ENCODE peak calls at places on chromosomes 12 and 14, in four cellular contexts. One of them, this sample, is unnamed.

GRCh38 chr14:30210630-30211029 is 283.0 kb upstream of the PRKD1 start:
- DNase-seq in HL-60: no peak
- DNase-seq in HFFc6: peak; percentile 20
- DNase-seq in foreskin keratinocyte: no peak
- DNase-seq in this sample: no peak

GRCh38 chr14:99698236-99698635 is 14.1 kb downstream of the CYP46A1 start:
- DNase-seq in HL-60: no peak
- DNase-seq in HFFc6: no peak
- DNase-seq in foreskin keratinocyte: no peak
- DNase-seq in this sample: no peak

GRCh38 chr12:124236651-124237050 is 58.2 kb upstream of the RFLNA start:
- DNase-seq in HL-60: no peak
- DNase-seq in HFFc6: peak; percentile 77
- DNase-seq in foreskin keratinocyte: peak; percentile 62
- DNase-seq in this sample: no peak

GRCh38 chr14:104264495-104265265 is 126.3 kb downstream of the KIF26A start:
- DNase-seq in HL-60: no peak
- DNase-seq in HFFc6: no peak
- DNase-seq in foreskin keratinocyte: no peak
- DNase-seq in this sample: no peak

GRCh38 chr12:123319273-123319672 is 45.4 kb downstream of the SBNO1 start:
- DNase-seq in HL-60: no peak
- DNase-seq in HFFc6: no peak
- DNase-seq in foreskin keratinocyte: no peak
- DNase-seq in this sample: no peak

GRCh38 chr12:561908-562593 is 101.2 kb downstream of the NINJ2 start:
- DNase-seq in HL-60: peak; percentile 83
- DNase-seq in HFFc6: no peak
- DNase-seq in foreskin keratinocyte: no peak
- DNase-seq in this sample: peak; percentile 86

GRCh38 chr12:63822352-63822751 is 22.1 kb upstream of the SRGAP1 start:
- DNase-seq in HL-60: no peak
- DNase-seq in HFFc6: peak; percentile 31
- DNase-seq in foreskin keratinocyte: peak; percentile 68
- DNase-seq in this sample: no peak

GRCh38 chr12:48296586-48297396 is 53.9 kb downstream of the ZNF641 start:
- DNase-seq in HL-60: no peak
- DNase-seq in HFFc6: peak; percentile 66
- DNase-seq in foreskin keratinocyte: peak; percentile 68
- DNase-seq in this sample: no peak

GRCh38 chr12:119006749-119007148 is 25.4 kb downstream of the SRRM4 start:
- DNase-seq in HL-60: no peak
- DNase-seq in HFFc6: no peak
- DNase-seq in foreskin keratinocyte: no peak
- DNase-seq in this sample: no peak

GRCh38 chr14:85252011-85252410 is 277.9 kb upstream of the FLRT2 start:
- DNase-seq in HL-60: no peak
- DNase-seq in HFFc6: peak; percentile 67
- DNase-seq in foreskin keratinocyte: peak; percentile 74
- DNase-seq in this sample: no peak

GRCh38 chr14:60300019-60300418 is 51.0 kb downstream of the PPM1A start:
- DNase-seq in HL-60: no peak
- DNase-seq in HFFc6: no peak
- DNase-seq in foreskin keratinocyte: no peak
- DNase-seq in this sample: no peak

GRCh38 chr12:65935906-65936528 is 111.7 kb downstream of the HMGA2 start:
- DNase-seq in HL-60: no peak
- DNase-seq in HFFc6: peak; percentile 40
- DNase-seq in foreskin keratinocyte: no peak
- DNase-seq in this sample: no peak

GRCh38 chr14:53610947-53611346 is 345.7 kb downstream of the BMP4 start:
- DNase-seq in HL-60: no peak
- DNase-seq in HFFc6: no peak
- DNase-seq in foreskin keratinocyte: no peak
- DNase-seq in this sample: no peak

GRCh38 chr12:94289551-94290312 is 141.4 kb downstream of the PLXNC1 start:
- DNase-seq in HL-60: no peak
- DNase-seq in HFFc6: peak; percentile 81
- DNase-seq in foreskin keratinocyte: peak; percentile 14
- DNase-seq in this sample: no peak

GRCh38 chr12:94219622-94220302 is 71.4 kb downstream of the PLXNC1 start:
- DNase-seq in HL-60: no peak
- DNase-seq in HFFc6: no peak
- DNase-seq in foreskin keratinocyte: no peak
- DNase-seq in this sample: no peak

GRCh38 chr12:32471601-32472001 is 72.2 kb downstream of the FGD4 start:
- DNase-seq in HL-60: no peak
- DNase-seq in HFFc6: no peak
- DNase-seq in foreskin keratinocyte: no peak
- DNase-seq in this sample: no peak

GRCh38 chr12:53695148-53696138 is 19.6 kb upstream of the ATP5MC2 start:
- DNase-seq in HL-60: no peak
- DNase-seq in HFFc6: peak; percentile 47
- DNase-seq in foreskin keratinocyte: peak; percentile 38
- DNase-seq in this sample: no peak

GRCh38 chr12:52380271-52380694 is 5.2 kb downstream of the KRT84 start:
- DNase-seq in HL-60: no peak
- DNase-seq in HFFc6: peak; percentile 26
- DNase-seq in foreskin keratinocyte: no peak
- DNase-seq in this sample: no peak

DNA sequence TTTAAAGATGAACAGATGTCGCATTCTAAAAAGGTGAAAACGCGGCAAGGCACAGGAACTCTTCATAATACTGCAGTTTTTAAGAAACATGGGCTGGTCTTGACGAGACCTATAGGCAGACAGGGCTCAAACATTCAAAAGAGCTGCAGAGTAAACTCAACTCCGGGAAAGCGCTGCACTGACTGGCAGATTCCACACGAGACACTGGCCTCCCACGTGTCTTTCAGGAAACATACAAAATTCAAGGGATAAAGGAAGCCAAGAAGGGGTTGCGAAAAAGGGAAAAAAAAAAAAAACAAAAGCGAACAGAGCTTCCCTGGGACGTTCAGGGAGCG is 614 bp upstream of the ARF6 start:
- DNase-seq in HL-60: peak; percentile 79
- DNase-seq in HFFc6: peak; percentile 82
- DNase-seq in foreskin keratinocyte: peak; percentile 68
- DNase-seq in this sample: peak; percentile 61
- TF ChIP-seq CTCF in HL-60: no peak
- TF ChIP-seq CTCF in HFFc6: no peak
- TF ChIP-seq CTCF in foreskin keratinocyte: no peak
- TF ChIP-seq CTCF in this sample: no peak

DNA sequence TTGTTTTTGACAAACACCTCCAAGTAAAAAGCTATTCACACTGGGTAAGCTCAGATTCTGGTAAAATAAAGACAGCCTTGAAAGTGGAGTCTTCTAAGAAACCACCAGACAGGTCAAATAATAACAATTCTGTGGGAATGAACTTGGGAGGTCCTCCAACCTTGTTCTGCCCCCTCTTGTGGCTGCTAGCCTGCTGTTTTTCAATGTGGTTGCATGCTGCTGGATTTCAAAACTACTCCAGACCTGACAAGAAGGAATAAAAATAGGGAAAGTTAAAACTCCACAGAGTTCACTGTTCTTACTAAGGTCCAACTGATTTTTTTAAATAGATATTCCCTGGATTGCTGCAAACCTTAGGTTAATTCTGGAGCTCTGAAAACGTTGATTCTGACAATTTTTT is 32.2 kb upstream of the RIN3 start:
- DNase-seq in HL-60: no peak
- DNase-seq in HFFc6: no peak
- DNase-seq in foreskin keratinocyte: no peak
- DNase-seq in this sample: no peak
- TF ChIP-seq CTCF in HL-60: no peak
- TF ChIP-seq CTCF in HFFc6: peak; percentile 62
- TF ChIP-seq CTCF in foreskin keratinocyte: peak; percentile 34
- TF ChIP-seq CTCF in this sample: no peak

GRCh38 chr12:130014485-130014807 is 110.6 kb upstream of the TMEM132D start:
- DNase-seq in HL-60: no peak
- DNase-seq in HFFc6: no peak
- DNase-seq in foreskin keratinocyte: no peak
- DNase-seq in this sample: no peak
- TF ChIP-seq CTCF in HL-60: no peak
- TF ChIP-seq CTCF in HFFc6: no peak
- TF ChIP-seq CTCF in foreskin keratinocyte: no peak
- TF ChIP-seq CTCF in this sample: no peak

GRCh38 chr12:47164730-47165439 is 85.1 kb upstream of the AMIGO2 start:
- DNase-seq in HL-60: no peak
- DNase-seq in HFFc6: peak; percentile 43
- DNase-seq in foreskin keratinocyte: no peak
- DNase-seq in this sample: no peak
- TF ChIP-seq CTCF in HL-60: no peak
- TF ChIP-seq CTCF in HFFc6: peak; percentile 53
- TF ChIP-seq CTCF in foreskin keratinocyte: peak; percentile 27
- TF ChIP-seq CTCF in this sample: no peak

GRCh38 chr12:115387392-115387791 is 703.4 kb upstream of the TBX3 start:
- DNase-seq in HL-60: no peak
- DNase-seq in HFFc6: no peak
- DNase-seq in foreskin keratinocyte: no peak
- DNase-seq in this sample: no peak

GRCh38 chr12:115384391-115384790 is 700.4 kb upstream of the TBX3 start:
- DNase-seq in HL-60: no peak
- DNase-seq in HFFc6: no peak
- DNase-seq in foreskin keratinocyte: peak; percentile 89
- DNase-seq in this sample: no peak

GRCh38 chr12:115385141-115385540 is 701.2 kb upstream of the TBX3 start:
- DNase-seq in HL-60: no peak
- DNase-seq in HFFc6: no peak
- DNase-seq in foreskin keratinocyte: no peak
- DNase-seq in this sample: no peak

GRCh38 chr12:115383668-115384067 is 699.7 kb upstream of the TBX3 start:
- DNase-seq in HL-60: no peak
- DNase-seq in HFFc6: no peak
- DNase-seq in foreskin keratinocyte: peak; percentile 99
- DNase-seq in this sample: no peak

DNA sequence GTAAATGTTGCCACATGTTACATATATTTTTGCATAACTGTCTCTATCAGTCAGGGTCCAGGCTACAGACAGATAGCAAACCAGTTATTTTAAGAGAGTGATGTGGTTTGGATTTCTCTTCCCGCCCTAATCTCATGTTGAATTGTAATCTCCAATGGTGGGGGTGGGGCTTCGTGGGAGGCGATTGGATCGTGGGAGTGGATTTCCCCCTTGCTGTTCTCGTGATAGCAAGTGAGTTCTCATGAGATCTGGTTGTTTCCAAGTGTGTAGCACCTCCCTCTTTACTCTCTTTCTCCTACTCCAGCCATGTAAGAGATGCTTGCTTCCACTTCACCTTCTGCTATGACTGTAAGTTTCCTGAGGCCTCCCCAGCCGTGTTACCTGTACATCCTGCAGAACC is 704.2 kb upstream of the TBX3 start:
- DNase-seq in HL-60: no peak
- DNase-seq in HFFc6: no peak
- DNase-seq in foreskin keratinocyte: no peak
- DNase-seq in this sample: no peak
- TF ChIP-seq CTCF in HL-60: no peak
- TF ChIP-seq CTCF in HFFc6: no peak
- TF ChIP-seq CTCF in foreskin keratinocyte: no peak
- TF ChIP-seq CTCF in this sample: no peak

DNA sequence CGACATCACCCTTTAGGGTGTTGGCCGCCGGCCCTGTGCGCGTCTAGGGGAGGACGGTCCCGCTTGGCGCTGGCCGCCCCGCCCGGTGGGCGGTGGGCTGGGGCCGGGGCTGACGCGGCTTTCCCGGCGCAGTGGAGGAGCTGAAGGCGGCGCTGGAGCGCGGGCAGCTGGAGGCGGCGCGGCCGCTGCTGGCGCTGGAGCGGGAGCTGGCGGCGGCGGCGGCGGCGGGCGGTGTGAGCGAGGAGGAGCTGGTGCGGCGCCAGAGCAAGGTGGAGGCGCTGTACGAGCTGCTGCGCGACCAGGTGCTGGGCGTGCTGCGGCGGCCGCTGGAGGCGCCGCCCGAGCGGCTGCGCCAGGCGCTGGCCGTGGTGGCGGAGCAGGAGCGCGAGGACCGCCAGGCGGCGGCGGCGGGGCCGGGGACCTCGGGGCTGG is 3.6 kb downstream of the TNFAIP2 start:
- DNase-seq in HL-60: no peak
- DNase-seq in HFFc6: no peak
- DNase-seq in foreskin keratinocyte: no peak
- DNase-seq in this sample: no peak
- TF ChIP-seq CTCF in HL-60: no peak
- TF ChIP-seq CTCF in HFFc6: no peak
- TF ChIP-seq CTCF in foreskin keratinocyte: peak; percentile 60
- TF ChIP-seq CTCF in this sample: no peak